ENCODE peak calls at places on chromosomes 12 and 14, in five cellular contexts. W is hepatocyte, F is adrenal gland, O is gastrocnemius medialis, T is left lung. H is an unnamed sample.
A peak's percentile ranks its signal among the peaks of the same experiment; 100 is the strongest.

GRCh38 chr14:25034803-25035681 is 14.9 kb downstream of the STXBP6 start:
- DNase-seq in F (no peak), T (no peak), W (peak; percentile 30), O (no peak), H (no peak)

GRCh38 chr14:73457935-73458218 is 469 bp downstream of the NUMB start:
- DNase-seq in W (peak; percentile 60), F (no peak), T (peak; percentile 60), O (no peak), H (no peak)

GRCh38 chr12:6965026-6965661 is 5.3 kb downstream of the PHB2 start:
- DNase-seq in W (peak; percentile 94), O (peak; percentile 71), F (peak; percentile 94), T (peak; percentile 91), H (peak; percentile 86)

GRCh38 chr12:57474862-57475261 is 4.8 kb downstream of the ARHGAP9 start:
- DNase-seq in W (no peak), O (no peak), F (no peak), T (no peak), H (no peak)

GRCh38 chr14:71089974-71090373 is 182.7 kb downstream of the PCNX1 start:
- DNase-seq in W (no peak), F (no peak), O (no peak), T (no peak), H (no peak)

GRCh38 chr12:6824962-6825381 is 3.2 kb upstream of the P3H3 start:
- DNase-seq in W (no peak), T (no peak), F (no peak), O (no peak), H (no peak)

GRCh38 chr12:33182485-33182884 is 257.1 kb downstream of the SYT10 start:
- DNase-seq in O (no peak), W (no peak), F (no peak), T (no peak), H (no peak)

GRCh38 chr14:74299061-74299545 is 3.6 kb downstream of the ABCD4 start:
- DNase-seq in F (peak; percentile 48), O (no peak), W (no peak), T (no peak), H (no peak)

GRCh38 chr14:67385120-67385519 is 25.0 kb downstream of the EIF2S1 start:
- DNase-seq in O (no peak), T (no peak), W (no peak), F (no peak), H (no peak)

GRCh38 chr12:32309811-32310755 is 89.3 kb upstream of the FGD4 start:
- DNase-seq in O (no peak), T (no peak), W (peak; percentile 49), F (no peak), H (no peak)

GRCh38 chr14:39682563-39682962 is 250.3 kb upstream of the FBXO33 start:
- DNase-seq in T (no peak), F (no peak), O (no peak), W (no peak), H (no peak)

GRCh38 chr14:106657460-106657859 is 1131.1 kb downstream of the TMEM121 start:
- DNase-seq in O (no peak), F (no peak), W (no peak), T (no peak), H (no peak)

GRCh38 chr14:36503771-36504741 is 16.0 kb downstream of the NKX2-1 start:
- DNase-seq in W (peak; percentile 23), T (no peak), O (no peak), F (no peak), H (no peak)

DNA sequence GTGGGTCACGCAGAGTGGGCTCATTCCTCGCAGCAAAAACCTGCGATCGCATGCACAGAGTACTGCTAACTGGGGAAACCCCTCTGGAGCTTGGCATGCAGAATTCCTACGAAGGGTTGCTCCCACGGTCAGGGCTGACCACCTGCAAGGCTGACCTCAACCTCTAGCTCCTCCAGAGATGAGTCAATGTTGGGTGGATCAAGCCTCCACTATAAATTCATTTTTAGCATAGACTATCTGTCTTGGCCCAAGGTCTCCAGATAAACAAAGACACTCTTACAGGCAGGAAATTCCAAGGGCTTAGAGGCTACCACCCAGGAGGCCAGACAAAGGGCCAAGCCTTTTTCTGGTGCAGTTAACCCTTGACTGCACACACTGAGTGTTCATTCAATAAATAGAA is 296.5 kb downstream of the TMEM132D start:
- DNase-seq in F (no peak), T (no peak), W (peak; percentile 25), O (no peak), H (no peak)
- H3K4me3 ChIP-seq in F (no peak overlapping the region), T (no peak overlapping the region), W (no peak overlapping the region), O (no peak overlapping the region), H (no peak overlapping the region)

DNA sequence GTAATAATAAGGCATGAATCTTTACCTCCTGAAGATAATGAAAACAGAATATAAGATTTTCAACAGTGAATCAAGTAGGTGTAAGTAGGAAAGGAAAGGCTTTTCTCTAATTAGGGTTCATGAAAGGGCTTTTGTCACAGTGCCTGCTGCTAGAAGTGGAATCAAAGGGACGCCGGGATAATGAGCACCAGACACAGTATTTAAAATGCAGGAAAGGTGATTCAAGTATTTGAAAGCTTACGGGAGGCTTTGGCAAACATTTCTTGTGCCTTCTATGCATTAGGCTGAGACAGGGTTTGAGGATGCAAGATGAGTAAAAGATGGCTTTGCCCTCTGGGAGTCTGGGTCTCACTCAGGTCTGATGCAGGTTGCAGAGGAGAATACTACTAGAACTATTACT is 70.5 kb upstream of the ANO4 start:
- DNase-seq in F (no peak), T (no peak), O (no peak), W (no peak), H (no peak)
- H3K27ac ChIP-seq in F (no peak overlapping the region), T (no peak overlapping the region), O (no peak overlapping the region), W (no peak overlapping the region), H (no peak overlapping the region)

GRCh38 chr12:3000548-3001275 is 41.5 kb downstream of the TEAD4 start:
- DNase-seq in O (no peak), T (no peak), F (no peak), W (no peak), H (no peak)
- TF ChIP-seq CTCF in O (no peak), T (no peak), F (no peak), W (no peak), H (no peak)

DNA sequence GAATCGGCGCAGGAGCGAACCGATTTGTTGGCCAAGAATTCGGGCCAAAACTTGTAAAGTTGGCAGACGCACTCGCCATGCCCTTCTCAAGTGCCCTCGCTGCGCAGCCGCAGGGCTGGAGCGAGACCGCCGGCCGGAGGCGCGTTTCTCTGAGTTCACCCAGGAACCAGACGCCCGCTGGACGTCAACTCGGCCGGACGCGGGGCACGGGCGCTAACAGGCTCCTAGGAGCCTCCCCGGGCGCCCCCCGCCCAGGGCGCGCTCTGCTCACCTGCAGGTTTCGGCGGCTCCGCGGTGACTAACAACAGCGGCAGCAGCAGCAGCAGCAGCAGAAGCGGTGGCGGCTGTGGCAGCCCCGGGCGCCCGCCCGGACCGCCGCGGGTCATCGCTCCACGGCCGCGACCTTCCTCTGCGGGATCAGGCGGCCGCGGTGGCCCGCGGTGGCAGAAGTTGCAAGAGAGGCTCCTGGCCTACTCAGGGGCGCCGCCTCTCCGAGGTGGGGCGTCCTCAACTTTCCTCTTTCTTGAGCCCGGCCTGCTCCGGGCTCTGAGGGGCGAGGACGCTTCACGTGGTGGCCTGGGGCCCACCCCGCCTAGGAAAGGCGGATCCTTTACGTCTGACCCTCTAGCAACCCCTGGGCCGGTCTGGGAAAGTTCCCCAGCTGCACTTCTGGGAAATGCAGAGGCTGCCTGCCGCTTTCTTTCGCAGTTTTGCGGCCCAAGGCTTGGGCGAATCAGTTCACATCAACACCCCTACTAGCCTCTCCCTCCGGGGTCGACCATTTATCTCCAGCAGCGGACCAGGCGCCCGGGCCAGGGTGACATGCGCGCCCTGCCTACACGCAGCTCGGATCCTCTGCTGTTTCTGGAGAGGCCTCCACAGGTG is at the start of gene PLBD1:
- DNase-seq in O (peak; percentile 55), F (peak; percentile 50), T (peak; percentile 81), W (peak; percentile 67), H (peak; percentile 28)
- H3K4me3 ChIP-seq in O (peak within 1 kb of the TSS; percentile 69), F (no peak within 1 kb of the TSS), T (peak within 1 kb of the TSS; percentile 54), W (peak within 1 kb of the TSS; percentile 36), H (peak within 1 kb of the TSS; percentile 37)

DNA sequence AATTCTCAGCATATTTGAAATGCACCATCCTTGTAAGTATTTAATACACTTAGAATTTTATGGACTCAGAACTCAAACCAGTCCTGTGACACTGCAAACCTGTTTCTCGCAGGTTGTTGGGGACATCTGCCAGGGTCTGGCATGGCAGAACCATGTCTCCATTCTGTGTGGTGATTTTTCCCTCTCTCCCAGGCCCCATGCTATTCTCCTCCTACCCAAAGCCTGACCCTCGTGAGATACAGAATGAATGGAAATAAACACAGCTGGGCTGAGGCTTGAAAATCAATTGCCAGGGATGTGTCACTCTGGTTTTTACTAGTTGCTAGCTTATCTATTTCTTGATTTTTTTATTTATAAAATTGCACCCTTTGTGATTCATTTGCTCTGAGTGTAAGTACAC is 19.8 kb downstream of the TPH2 start:
- DNase-seq in T (no peak), O (no peak), F (no peak), W (no peak), H (no peak)
- H3K27ac ChIP-seq in T (peak overlapping the region; percentile 53), O (no peak overlapping the region), F (no peak overlapping the region), W (no peak overlapping the region), H (no peak overlapping the region)

DNA sequence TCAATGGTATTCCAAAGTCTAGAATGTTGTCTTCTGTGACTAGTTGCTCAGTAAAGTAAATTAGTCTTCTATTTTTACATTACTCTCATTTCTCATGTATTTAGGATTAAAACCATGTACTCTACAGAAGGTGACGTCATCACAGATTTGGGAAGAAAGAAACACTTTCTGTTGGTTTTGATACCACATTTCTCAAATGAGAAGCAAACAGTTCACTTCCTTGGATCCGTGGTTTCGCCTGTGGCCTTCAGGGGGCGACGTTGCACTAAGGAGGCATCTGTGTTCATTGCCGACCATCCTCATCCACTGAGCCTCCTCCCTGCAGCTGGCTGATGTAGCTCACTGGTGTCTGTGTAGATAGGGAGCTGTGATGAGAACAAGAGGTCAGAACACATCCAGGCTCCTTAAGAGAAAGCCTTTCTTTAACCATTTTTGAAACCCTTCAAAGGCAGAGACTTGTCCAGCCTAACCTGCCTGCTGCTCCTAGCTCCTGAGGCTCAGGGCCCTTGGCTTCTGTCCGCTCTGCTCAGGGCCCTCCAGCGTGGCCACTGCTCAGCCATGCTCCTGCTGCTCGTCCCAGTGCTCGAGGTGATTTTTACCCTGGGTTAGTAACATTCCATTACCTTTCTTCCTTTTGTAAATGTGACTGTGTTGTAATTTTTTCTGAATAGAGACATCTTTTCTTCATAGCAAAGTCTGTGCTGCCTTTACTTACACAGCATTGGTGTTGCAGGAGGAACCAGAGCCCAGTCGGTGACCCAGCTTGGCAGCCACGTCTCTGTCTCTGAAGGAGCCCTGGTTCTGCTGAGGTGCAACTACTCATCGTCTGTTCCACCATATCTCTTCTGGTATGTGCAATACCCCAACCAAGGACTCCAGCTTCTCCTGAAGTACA is 220.6 kb upstream of the OR4E1 start:
- DNase-seq in O (no peak), W (peak; percentile 12), T (no peak), F (no peak), H (no peak)
- TF ChIP-seq CTCF in O (no peak), W (peak; percentile 17), T (peak; percentile 30), F (no peak), H (no peak)

GRCh38 chr14:105076296-105076804 is 11.1 kb upstream of the GPR132 start:
- DNase-seq in F (no peak), O (no peak), W (no peak), T (no peak), H (no peak)

GRCh38 chr14:105075364-105076295 is 10.4 kb upstream of the GPR132 start:
- DNase-seq in W (peak; percentile 65), T (peak; percentile 64), F (no peak), O (no peak), H (no peak)

GRCh38 chr14:105076805-105077648 is 11.8 kb upstream of the GPR132 start:
- DNase-seq in W (no peak), O (no peak), F (no peak), T (no peak), H (no peak)

GRCh38 chr14:105078294-105078693 is 13.1 kb upstream of the GPR132 start:
- DNase-seq in O (no peak), T (no peak), F (no peak), W (no peak), H (no peak)

GRCh38 chr14:105077649-105077995 is 12.4 kb upstream of the GPR132 start:
- DNase-seq in W (no peak), F (no peak), O (no peak), T (no peak), H (no peak)
- H3K4me3 ChIP-seq in W (no peak overlapping the region), F (no peak overlapping the region), O (no peak overlapping the region), T (no peak overlapping the region), H (no peak overlapping the region)

H was measured in uterus.